ENCODE peak calls at places on chromosomes 13 and 19, in eight cellular contexts. M is ascending aorta, Y is uterus, L is NB4, N is left lung, K is fibroblast of lung, Q is IMR-90, T is HFF-Myc. V is an unnamed sample.
A peak's percentile ranks its signal among the peaks of the same experiment; 100 is the strongest.

GRCh38 chr19:318509-318774 is 26.2 kb downstream of the MIER2 start:
- DNase-seq in N (no peak), M (no peak), T (no peak), Y (no peak), L (no peak), K (no peak), Q (no peak), V (no peak)

GRCh38 chr13:91647361-91647970 is 249.0 kb downstream of the GPC5 start:
- DNase-seq in Y (no peak), T (no peak), K (peak; percentile 53), L (peak; percentile 34), Q (peak; percentile 12), N (no peak), M (no peak), V (no peak)

GRCh38 chr13:95002968-95003813 is 290.8 kb upstream of the SOX21 start:
- DNase-seq in L (no peak), M (no peak), N (peak; percentile 36), Q (no peak), T (no peak), K (no peak), Y (no peak), V (no peak)

GRCh38 chr13:65856464-65856863 is 1373.7 kb downstream of the PCDH9 start:
- DNase-seq in M (no peak), Y (no peak), L (no peak), K (peak; percentile 58), N (no peak), T (peak; percentile 12), Q (peak; percentile 80), V (peak; percentile 82)

GRCh38 chr19:17302391-17303166 is 646 bp downstream of the ABHD8 start:
- DNase-seq in N (no peak), T (no peak), Q (no peak), Y (peak; percentile 42), M (no peak), L (peak; percentile 68), K (no peak), V (no peak)

GRCh38 chr13:77535448-77535847 is at the start of gene SCEL:
- DNase-seq in L (no peak), M (no peak), Y (no peak), K (no peak), N (no peak), Q (no peak), T (no peak), V (no peak)

GRCh38 chr13:64158910-64159309 is 2743.3 kb upstream of the PCDH20 start:
- DNase-seq in Y (no peak), Q (peak; percentile 41), N (no peak), K (peak; percentile 79), M (no peak), L (no peak), T (no peak), V (peak; percentile 34)

GRCh38 chr13:41059466-41059865 is 1.8 kb upstream of the WBP4 start:
- DNase-seq in M (no peak), Q (peak; percentile 11), N (no peak), L (no peak), T (no peak), K (peak; percentile 18), Y (no peak), V (peak; percentile 44)

GRCh38 chr13:40315416-40316064 is 350.9 kb downstream of the FOXO1 start:
- DNase-seq in Y (peak; percentile 51), Q (no peak), K (peak; percentile 23), N (no peak), M (no peak), L (no peak), T (no peak), V (no peak)

GRCh38 chr13:43388282-43389034 is 365.1 kb downstream of the DNAJC15 start:
- DNase-seq in M (no peak), Y (no peak), Q (no peak), K (no peak), L (no peak), T (no peak), N (no peak), V (no peak)

GRCh38 chr13:75180805-75181455 is 301.0 kb downstream of the TBC1D4 start:
- DNase-seq in T (no peak), L (no peak), M (no peak), N (no peak), K (peak; percentile 78), Q (peak; percentile 50), Y (no peak), V (peak; percentile 28)

GRCh38 chr19:49849433-49850220 is 1.3 kb upstream of the PTOV1 start:
- DNase-seq in N (no peak), K (no peak), Q (no peak), L (no peak), T (no peak), M (no peak), Y (no peak), V (no peak)
- H3K4me3 ChIP-seq in N (peak overlapping the region; percentile 71), K (peak overlapping the region; percentile 84), Q (no peak overlapping the region), L (no peak overlapping the region), T (peak overlapping the region; percentile 70), M (peak overlapping the region; percentile 90), Y (no peak overlapping the region), V (peak overlapping the region; percentile 81)

GRCh38 chr19:15871570-15871969 is 26.3 kb downstream of the CYP4F2 start:
- DNase-seq in Y (no peak), N (no peak), T (no peak), M (peak; percentile 40), Q (no peak), L (no peak), K (no peak), V (no peak)

GRCh38 chr19:15869873-15870272 is 28.0 kb downstream of the CYP4F2 start:
- DNase-seq in M (peak; percentile 25), T (no peak), Q (no peak), K (no peak), L (peak; percentile 82), N (no peak), Y (no peak), V (no peak)

GRCh38 chr19:15866646-15867045 is 31.2 kb downstream of the CYP4F2 start:
- DNase-seq in L (peak; percentile 33), K (no peak), N (no peak), Q (no peak), Y (no peak), M (no peak), T (no peak), V (no peak)

GRCh38 chr19:15864824-15865223 is 33.0 kb downstream of the CYP4F2 start:
- DNase-seq in M (peak; percentile 52), N (no peak), L (no peak), T (no peak), Q (no peak), Y (no peak), K (no peak), V (no peak)

DNA sequence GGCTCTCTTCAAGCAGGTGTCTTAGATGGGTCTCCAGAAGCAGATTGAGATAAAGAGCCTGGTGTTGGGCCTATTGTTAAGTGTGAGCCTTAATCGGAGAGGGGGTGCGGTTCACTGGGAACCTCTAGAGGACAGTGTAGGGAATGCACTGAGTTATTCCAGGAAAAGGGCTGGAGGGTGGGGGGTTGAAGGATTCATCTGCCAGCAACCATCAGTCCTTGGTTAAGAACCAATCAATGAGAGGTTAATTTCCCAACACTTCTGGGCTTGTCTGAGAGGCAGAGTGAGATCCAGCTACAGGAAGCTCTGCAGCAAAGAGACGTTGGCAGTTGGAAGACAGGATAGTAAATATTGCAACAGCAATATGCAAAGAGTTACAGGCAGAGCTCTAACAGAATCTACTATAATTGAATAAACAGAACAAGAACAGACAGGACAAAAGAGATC is 28.7 kb downstream of the CYP4F2 start:
- DNase-seq in M (peak; percentile 52), L (peak; percentile 98), Q (no peak), N (no peak), K (peak; percentile 1), T (no peak), Y (peak; percentile 19), V (peak; percentile 29)
- TF ChIP-seq CTCF in M (peak; percentile 44), L (peak; percentile 69), Q (peak; percentile 34), N (peak; percentile 70), K (peak; percentile 34), T (peak; percentile 42), Y (peak; percentile 53), V (peak; percentile 58)

GRCh38 chr19:54464044-54464623 is 556 bp upstream of the LENG9 start:
- DNase-seq in M (peak; percentile 96), K (peak; percentile 85), Q (peak; percentile 49), T (no peak), L (peak; percentile 90), Y (peak; percentile 81), N (peak; percentile 94), V (peak; percentile 40)
- H3K4me3 ChIP-seq in M (peak overlapping the region; percentile 79), K (peak overlapping the region; percentile 69), Q (peak overlapping the region; percentile 48), T (peak overlapping the region; percentile 47), L (peak overlapping the region; percentile 64), Y (peak overlapping the region; percentile 58), N (peak overlapping the region; percentile 41), V (peak overlapping the region; percentile 51)

GRCh38 chr13:98289339-98289935 is 112.4 kb upstream of the RNF113B start:
- DNase-seq in M (no peak), N (no peak), L (no peak), Q (no peak), Y (no peak), T (no peak), K (peak; percentile 44), V (no peak)
- TF ChIP-seq CTCF in M (no peak), N (no peak), L (no peak), Q (no peak), Y (no peak), T (no peak), K (no peak), V (no peak)

GRCh38 chr13:111129465-111130110 is 14.5 kb downstream of the ARHGEF7 start:
- DNase-seq in Y (no peak), L (no peak), K (no peak), N (no peak), T (no peak), M (no peak), Q (no peak), V (no peak)

GRCh38 chr13:111123221-111123620 is 8.1 kb downstream of the ARHGEF7 start:
- DNase-seq in K (no peak), M (no peak), T (no peak), Y (no peak), N (no peak), Q (no peak), L (no peak), V (no peak)

GRCh38 chr13:111123649-111124048 is 8.5 kb downstream of the ARHGEF7 start:
- DNase-seq in Y (no peak), T (no peak), N (no peak), K (no peak), Q (no peak), L (no peak), M (no peak), V (no peak)

GRCh38 chr13:111130111-111130508 is 15.0 kb downstream of the ARHGEF7 start:
- DNase-seq in Q (no peak), Y (no peak), T (no peak), M (no peak), K (no peak), N (no peak), L (no peak), V (no peak)

GRCh38 chr13:111126509-111126908 is 11.4 kb downstream of the ARHGEF7 start:
- DNase-seq in K (no peak), Q (no peak), L (no peak), T (no peak), M (no peak), Y (no peak), N (no peak), V (no peak)
- H3K4me3 ChIP-seq in K (no peak overlapping the region), Q (no peak overlapping the region), L (no peak overlapping the region), T (no peak overlapping the region), M (no peak overlapping the region), Y (no peak overlapping the region), N (no peak overlapping the region), V (no peak overlapping the region)

GRCh38 chr19:53947624-53948023 is 15.1 kb upstream of the CACNG8 start:
- DNase-seq in M (no peak), T (no peak), Y (no peak), L (peak; percentile 43), N (no peak), Q (no peak), K (no peak), V (peak; percentile 8)
- TF ChIP-seq CTCF in M (no peak), T (peak; percentile 29), Y (no peak), L (peak; percentile 30), N (no peak), Q (no peak), K (no peak), V (peak; percentile 16)

GRCh38 chr13:20405691-20406090 is 120.0 kb downstream of the CRYL1 start:
- DNase-seq in M (peak; percentile 54), L (no peak), Q (no peak), Y (no peak), T (no peak), K (no peak), N (no peak), V (no peak)
- H3K4me3 ChIP-seq in M (no peak overlapping the region), L (no peak overlapping the region), Q (no peak overlapping the region), Y (no peak overlapping the region), T (no peak overlapping the region), K (no peak overlapping the region), N (no peak overlapping the region), V (no peak overlapping the region)

V was measured in fibroblast of mammary gland.